ENCODE peak calls at places on chromosomes 3 and 15, in eight cellular contexts. W is endothelial cell of umbilical vein; H is midbrain; S is activated CD4-positive, CD25-positive, alpha-beta regulatory T cell; M is CD14-positive monocyte; Q is activated naive CD8-positive, alpha-beta T cell treated with anti-CD3 and anti-CD28 coated beads, Interleukin-2, amount 50 U/mL, for 24 hours; C is thoracic aorta; V is spleen. I is an unnamed sample.

GRCh38 chr3:53102601-53103147 is 27.6 kb downstream of the RFT1 start:
- DNase-seq in W (no peak), H (no peak), S (no peak), M (peak), Q (peak), C (no peak), V (no peak), I (no peak)

GRCh38 chr15:75723847-75724660 is 11.4 kb upstream of the CSPG4 start:
- DNase-seq in W (peak), H (peak), S (no peak), M (peak), Q (peak), C (peak), V (peak), I (peak)

GRCh38 chr3:48919215-48920138 is 835 bp downstream of the ARIH2 start:
- DNase-seq in W (peak), H (peak), S (no peak), M (peak), Q (peak), C (no peak), V (peak), I (peak)

GRCh38 chr3:52090131-52090548 is 33.8 kb upstream of the DUSP7 start:
- DNase-seq in W (peak), H (no peak), S (no peak), M (peak), Q (no peak), C (peak), V (peak), I (peak)

GRCh38 chr15:71730277-71731144 is 79.8 kb upstream of the NR2E3 start:
- DNase-seq in W (peak), H (peak), S (no peak), M (no peak), Q (peak), C (no peak), V (no peak), I (peak)

GRCh38 chr3:174198199-174198598 is 660.9 kb upstream of the NAALADL2 start:
- DNase-seq in W (peak), H (no peak), S (no peak), M (no peak), Q (no peak), C (no peak), V (no peak), I (no peak)

GRCh38 chr15:47331796-47332480 is 385.4 kb upstream of the SEMA6D start:
- DNase-seq in W (no peak), H (no peak), S (no peak), M (no peak), Q (no peak), C (no peak), V (no peak), I (no peak)

GRCh38 chr15:39358441-39359041 is 222.3 kb upstream of the THBS1 start:
- DNase-seq in W (peak), H (no peak), S (no peak), M (no peak), Q (no peak), C (no peak), V (no peak), I (peak)

GRCh38 chr3:188349276-188349962 is 195.5 kb downstream of the LPP start:
- DNase-seq in W (no peak), H (no peak), S (no peak), M (no peak), Q (no peak), C (no peak), V (no peak), I (no peak)

GRCh38 chr15:30953183-30953582 is 38.2 kb downstream of the MTMR10 start:
- DNase-seq in W (no peak), H (no peak), S (no peak), M (no peak), Q (no peak), C (no peak), V (no peak), I (no peak)

GRCh38 chr3:17478673-17479072 is 263.8 kb downstream of the TBC1D5 start:
- DNase-seq in W (no peak), H (no peak), S (no peak), M (no peak), Q (no peak), C (no peak), V (no peak), I (peak)

GRCh38 chr15:89543389-89543788 is 31.9 kb upstream of the TICRR start:
- DNase-seq in W (no peak), H (no peak), S (no peak), M (no peak), Q (no peak), C (no peak), V (no peak), I (no peak)

GRCh38 chr3:19065027-19065426 is 83.3 kb upstream of the KCNH8 start:
- DNase-seq in W (no peak), H (peak), S (no peak), M (no peak), Q (no peak), C (no peak), V (no peak), I (no peak)

GRCh38 chr3:87788516-87788915 is 270.3 kb downstream of the CGGBP1 start:
- DNase-seq in W (no peak), H (no peak), S (no peak), M (no peak), Q (no peak), C (no peak), V (no peak), I (no peak)

GRCh38 chr3:94429517-94429916 is 366.7 kb downstream of the NSUN3 start:
- DNase-seq in W (no peak), H (no peak), S (no peak), M (no peak), Q (no peak), C (no peak), V (no peak), I (no peak)

GRCh38 chr3:64740232-64740631 is 52.4 kb upstream of the ADAMTS9 start:
- DNase-seq in W (peak), H (no peak), S (no peak), M (no peak), Q (no peak), C (no peak), V (no peak), I (peak)

GRCh38 chr3:14133876-14134275 is 9.0 kb downstream of the TMEM43 start:
- DNase-seq in W (no peak), H (no peak), S (no peak), M (no peak), Q (no peak), C (no peak), V (no peak), I (no peak)

GRCh38 chr3:164094546-164094945 is 983.8 kb downstream of the SI start:
- DNase-seq in W (no peak), H (no peak), S (no peak), M (no peak), Q (no peak), C (no peak), V (no peak), I (no peak)

GRCh38 chr3:171994646-171995441 is 44.5 kb upstream of the FNDC3B start:
- DNase-seq in W (no peak), H (no peak), S (no peak), M (no peak), Q (no peak), C (no peak), V (no peak), I (no peak)

GRCh38 chr15:20341901-20342605 is 199.5 kb downstream of the GOLGA6L6 start:
- DNase-seq in W (peak), H (no peak), S (no peak), M (peak), Q (peak), C (no peak), V (peak), I (peak)

GRCh38 chr15:39270976-39271375 is 309.9 kb upstream of the THBS1 start:
- DNase-seq in W (peak), H (no peak), S (no peak), M (no peak), Q (no peak), C (no peak), V (no peak), I (peak)

GRCh38 chr15:71282086-71282485 is 166.8 kb downstream of the THSD4 start:
- DNase-seq in W (no peak), H (no peak), S (no peak), M (no peak), Q (no peak), C (no peak), V (no peak), I (peak)

GRCh38 chr15:72554471-72555425 is 80.6 kb downstream of the ARIH1 start:
- DNase-seq in W (peak), H (no peak), S (no peak), M (no peak), Q (peak), C (no peak), V (no peak), I (peak)

GRCh38 chr3:35305406-35305805 is 333.9 kb upstream of the ARPP21 start:
- DNase-seq in W (no peak), H (no peak), S (no peak), M (no peak), Q (no peak), C (no peak), V (no peak), I (no peak)

GRCh38 chr3:56923546-56924224 is 121.9 kb upstream of the ARHGEF3 start:
- DNase-seq in W (peak), H (no peak), S (no peak), M (peak), Q (peak), C (no peak), V (no peak), I (peak)

GRCh38 chr15:78093242-78094020 is 1.1 kb downstream of the SH2D7 start:
- DNase-seq in W (no peak), H (no peak), S (no peak), M (no peak), Q (no peak), C (no peak), V (no peak), I (no peak)

GRCh38 chr15:35289029-35289617 is 204.0 kb upstream of the NANOGP8 start:
- DNase-seq in W (peak), H (peak), S (no peak), M (no peak), Q (no peak), C (no peak), V (no peak), I (peak)

GRCh38 chr15:90075420-90076289 is 26.6 kb downstream of the IDH2 start:
- DNase-seq in W (no peak), H (no peak), S (no peak), M (no peak), Q (no peak), C (no peak), V (no peak), I (no peak)

GRCh38 chr3:195774917-195775316 is 36.8 kb downstream of the MUC4 start:
- DNase-seq in W (peak), H (peak), S (no peak), M (no peak), Q (peak), C (no peak), V (peak), I (peak)

GRCh38 chr15:33547876-33548275 is 237.1 kb downstream of the RYR3 start:
- DNase-seq in W (peak), H (peak), S (no peak), M (no peak), Q (no peak), C (no peak), V (no peak), I (peak)

GRCh38 chr3:52144034-52144795 is 10.0 kb downstream of the POC1A start:
- DNase-seq in W (peak), H (peak), S (peak), M (peak), Q (peak), C (peak), V (peak), I (peak)

GRCh38 chr3:37964716-37965115 is 25.9 kb upstream of the VILL start:
- DNase-seq in W (no peak), H (no peak), S (no peak), M (no peak), Q (no peak), C (no peak), V (no peak), I (no peak)

GRCh38 chr3:117622130-117622841 is 912.7 kb downstream of the TUSC7 start:
- DNase-seq in W (peak), H (no peak), S (no peak), M (no peak), Q (no peak), C (no peak), V (no peak), I (peak)